ENCODE peak calls at places on chromosome 4, in five cellular contexts. Q is mucosa of descending colon, J is BE2C, M is right atrium auricular region, Y is retinal pigment epithelial cell. X is an unnamed sample.

GRCh38 chr4:17544205-17544604 is 29.2 kb downstream of the CLRN2 start:
- DNase-seq in J (no peak), Y (no peak), M (no peak), Q (no peak), X (no peak)

GRCh38 chr4:180994722-180995121 is 1248.5 kb upstream of the TENM3 start:
- DNase-seq in Q (no peak), Y (no peak), M (no peak), J (no peak), X (no peak)

GRCh38 chr4:25142468-25142867 is 17.8 kb downstream of the SEPSECS start:
- DNase-seq in Y (no peak), J (no peak), Q (no peak), M (no peak), X (no peak)

GRCh38 chr4:85515701-85516100 is 40.8 kb downstream of the ARHGAP24 start:
- DNase-seq in Y (no peak), M (no peak), J (no peak), Q (no peak), X (no peak)

GRCh38 chr4:183012862-183013855 is 85.9 kb upstream of the WWC2 start:
- DNase-seq in M (no peak), J (no peak), Y (no peak), Q (no peak), X (no peak)

GRCh38 chr4:36111180-36111579 is 133.1 kb downstream of the ARAP2 start:
- DNase-seq in Q (no peak), Y (no peak), M (no peak), J (no peak), X (no peak)

GRCh38 chr4:172813359-172813923 is 355.2 kb upstream of the GALNT7 start:
- DNase-seq in M (no peak), Y (no peak), Q (no peak), J (no peak), X (no peak)

GRCh38 chr4:101961144-101961543 is 170.6 kb downstream of the BANK1 start:
- DNase-seq in J (no peak), Q (no peak), Y (peak), M (no peak), X (no peak)

GRCh38 chr4:106312997-106313522 is 2.9 kb downstream of the TBCK start:
- DNase-seq in Y (no peak), M (no peak), J (no peak), Q (no peak), X (no peak)

GRCh38 chr4:138910914-138911336 is 104.7 kb upstream of the NOCT start:
- DNase-seq in Q (peak), M (peak), J (peak), Y (peak), X (peak)

GRCh38 chr4:39446842-39447573 is 11.7 kb downstream of the RPL9 start:
- DNase-seq in Q (peak), M (peak), Y (no peak), J (no peak), X (no peak)

GRCh38 chr4:55385201-55385649 is 10.5 kb upstream of the TMEM165 start:
- DNase-seq in Q (no peak), M (no peak), Y (no peak), J (no peak), X (no peak)

GRCh38 chr4:22170353-22170752 is 221.8 kb upstream of the KCNIP4 start:
- DNase-seq in Q (no peak), Y (no peak), M (no peak), J (no peak), X (no peak)

GRCh38 chr4:3727847-3728469 is 38.2 kb upstream of the ADRA2C start:
- DNase-seq in Y (no peak), M (no peak), Q (no peak), J (no peak), X (no peak)

GRCh38 chr4:128385683-128386304 is 98.2 kb upstream of the PGRMC2 start:
- DNase-seq in J (no peak), Y (no peak), Q (no peak), M (no peak), X (no peak)

GRCh38 chr4:48944659-48945290 is 38.2 kb upstream of the OCIAD2 start:
- DNase-seq in Q (no peak), M (no peak), J (peak), Y (no peak), X (no peak)

GRCh38 chr4:98679738-98680137 is 21.3 kb upstream of the TSPAN5 start:
- DNase-seq in J (no peak), Y (no peak), Q (no peak), M (no peak), X (no peak)

GRCh38 chr4:54172156-54172555 is 56.9 kb upstream of the PDGFRA start:
- DNase-seq in J (no peak), M (no peak), Y (no peak), Q (no peak), X (no peak)

GRCh38 chr4:183260491-183261151 is 59.5 kb downstream of the CLDN22 start:
- DNase-seq in J (no peak), M (no peak), Q (no peak), Y (no peak), X (no peak)

GRCh38 chr4:76607846-76608245 is 172.8 kb downstream of the SHROOM3 start:
- DNase-seq in M (no peak), J (no peak), Y (no peak), Q (no peak), X (no peak)

GRCh38 chr4:73099143-73099542 is 29.6 kb upstream of the COX18 start:
- DNase-seq in M (no peak), Q (no peak), J (no peak), Y (no peak), X (no peak)

GRCh38 chr4:39480902-39481695 is 22.2 kb downstream of the LIAS start:
- DNase-seq in Y (no peak), M (peak), Q (no peak), J (no peak), X (no peak)

GRCh38 chr4:142574306-142574705 is 271.8 kb downstream of the INPP4B start:
- DNase-seq in Q (no peak), M (no peak), Y (no peak), J (no peak), X (no peak)

GRCh38 chr4:27666943-27667342 is 806.3 kb downstream of the STIM2 start:
- DNase-seq in J (no peak), Y (no peak), Q (no peak), M (no peak), X (no peak)

GRCh38 chr4:126960760-126961159 is 672.0 kb upstream of the INTU start:
- DNase-seq in Y (no peak), M (no peak), J (no peak), Q (no peak), X (no peak)

GRCh38 chr4:113145519-113146291 is 96.3 kb downstream of the ANK2 start:
- DNase-seq in Y (no peak), Q (no peak), M (no peak), J (peak), X (no peak)

GRCh38 chr4:95086532-95086931 is 328.8 kb downstream of the BMPR1B start:
- DNase-seq in J (no peak), Y (no peak), M (no peak), Q (no peak), X (no peak)

GRCh38 chr4:11297201-11297600 is 131.5 kb downstream of the HS3ST1 start:
- DNase-seq in Y (no peak), Q (no peak), J (no peak), M (no peak), X (no peak)

GRCh38 chr4:153901220-153901619 is 112.3 kb upstream of the SFRP2 start:
- DNase-seq in J (no peak), Q (no peak), Y (no peak), M (no peak), X (no peak)

GRCh38 chr4:73234712-73235111 is 23.9 kb downstream of the ANKRD17 start:
- DNase-seq in Q (no peak), M (no peak), Y (no peak), J (no peak), X (no peak)

GRCh38 chr4:1347410-1347864 is 429 bp downstream of the UVSSA start:
- DNase-seq in Q (peak), J (peak), M (peak), Y (peak), X (no peak)

GRCh38 chr4:55321707-55322264 is 24.3 kb upstream of the SRD5A3 start:
- DNase-seq in Q (no peak), J (peak), Y (peak), M (peak), X (peak)

GRCh38 chr4:79173186-79173585 is 152.7 kb downstream of the NAA11 start:
- DNase-seq in Q (no peak), M (no peak), Y (no peak), J (no peak), X (no peak)

GRCh38 chr4:146648384-146648783 is 9.7 kb downstream of the POU4F2 start:
- DNase-seq in Y (no peak), Q (no peak), J (no peak), M (no peak), X (no peak)

X was measured in DMS79 treated with DMSO at 0.1 percent for 48 hours.